ENCODE peak calls at places on chromosomes 4 and X, in five cellular contexts. One of them, this sample, is unnamed.

GRCh38 chr4:1192493-1193205 is 20.3 kb upstream of the SPON2 start:
- DNase-seq in pancreas: peak; percentile 63
- DNase-seq in psoas muscle: peak; percentile 23
- DNase-seq in RWPE2: peak; percentile 49
- DNase-seq in lung: no peak
- DNase-seq in this sample: peak; percentile 44

GRCh38 chrX:151458824-151459223 is 61.8 kb downstream of the VMA21 start:
- DNase-seq in RWPE2: no peak
- DNase-seq in psoas muscle: no peak
- DNase-seq in lung: no peak
- DNase-seq in pancreas: no peak
- DNase-seq in this sample: no peak

GRCh38 chr4:1171306-1172227 is 816 bp downstream of the SPON2 start:
- DNase-seq in lung: no peak
- DNase-seq in RWPE2: peak; percentile 60
- DNase-seq in pancreas: peak; percentile 67
- DNase-seq in psoas muscle: peak; percentile 45
- DNase-seq in this sample: no peak

GRCh38 chrX:39854772-39855747 is 242.7 kb downstream of the BCOR start:
- DNase-seq in pancreas: no peak
- DNase-seq in lung: no peak
- DNase-seq in psoas muscle: no peak
- DNase-seq in RWPE2: no peak
- DNase-seq in this sample: no peak

GRCh38 chrX:43975747-43976146 is 2.6 kb upstream of the NDP start:
- DNase-seq in pancreas: no peak
- DNase-seq in psoas muscle: no peak
- DNase-seq in RWPE2: no peak
- DNase-seq in lung: no peak
- DNase-seq in this sample: no peak

GRCh38 chr4:57418133-57418532 is 307.9 kb upstream of the IGFBP7 start:
- DNase-seq in RWPE2: no peak
- DNase-seq in pancreas: no peak
- DNase-seq in lung: no peak
- DNase-seq in psoas muscle: no peak
- DNase-seq in this sample: no peak

GRCh38 chr4:108006361-108006760 is 16.7 kb downstream of the HADH start:
- DNase-seq in lung: no peak
- DNase-seq in RWPE2: no peak
- DNase-seq in psoas muscle: no peak
- DNase-seq in pancreas: no peak
- DNase-seq in this sample: no peak

GRCh38 chrX:148309413-148309812 is 191.0 kb upstream of the AFF2 start:
- DNase-seq in lung: no peak
- DNase-seq in pancreas: no peak
- DNase-seq in RWPE2: no peak
- DNase-seq in psoas muscle: no peak
- DNase-seq in this sample: no peak

GRCh38 chr4:1601852-1602525 is 82.1 kb downstream of the FAM53A start:
- DNase-seq in psoas muscle: no peak
- DNase-seq in RWPE2: no peak
- DNase-seq in lung: no peak
- DNase-seq in pancreas: peak; percentile 33
- DNase-seq in this sample: no peak

GRCh38 chrX:83845397-83845796 is 15.5 kb upstream of the CYLC1 start:
- DNase-seq in lung: no peak
- DNase-seq in RWPE2: no peak
- DNase-seq in psoas muscle: no peak
- DNase-seq in pancreas: no peak
- DNase-seq in this sample: no peak

GRCh38 chr4:39730067-39730466 is 32.1 kb downstream of the UBE2K start:
- DNase-seq in lung: peak; percentile 58
- DNase-seq in psoas muscle: no peak
- DNase-seq in pancreas: no peak
- DNase-seq in RWPE2: no peak
- DNase-seq in this sample: no peak

GRCh38 chr4:125368684-125369083 is 53.9 kb downstream of the FAT4 start:
- DNase-seq in lung: no peak
- DNase-seq in RWPE2: no peak
- DNase-seq in psoas muscle: no peak
- DNase-seq in pancreas: no peak
- DNase-seq in this sample: no peak

GRCh38 chr4:108144451-108144850 is 24.3 kb downstream of the LEF1 start:
- DNase-seq in pancreas: no peak
- DNase-seq in lung: no peak
- DNase-seq in RWPE2: no peak
- DNase-seq in psoas muscle: no peak
- DNase-seq in this sample: no peak

GRCh38 chrX:136159615-136160025 is 12.3 kb downstream of the FHL1 start:
- DNase-seq in psoas muscle: no peak
- DNase-seq in RWPE2: no peak
- DNase-seq in lung: no peak
- DNase-seq in pancreas: no peak
- DNase-seq in this sample: no peak

GRCh38 chr4:1855334-1856070 is 454 bp downstream of the LETM1 start:
- DNase-seq in pancreas: no peak
- DNase-seq in RWPE2: no peak
- DNase-seq in lung: peak; percentile 45
- DNase-seq in psoas muscle: peak; percentile 47
- DNase-seq in this sample: peak; percentile 42

GRCh38 chr4:77360451-77360850 is 203.4 kb downstream of the CCNG2 start:
- DNase-seq in RWPE2: no peak
- DNase-seq in lung: no peak
- DNase-seq in psoas muscle: no peak
- DNase-seq in pancreas: no peak
- DNase-seq in this sample: no peak

GRCh38 chr4:116824172-116824571 is 261.2 kb downstream of the TRAM1L1 start:
- DNase-seq in psoas muscle: no peak
- DNase-seq in pancreas: no peak
- DNase-seq in RWPE2: no peak
- DNase-seq in lung: no peak
- DNase-seq in this sample: no peak

DNA sequence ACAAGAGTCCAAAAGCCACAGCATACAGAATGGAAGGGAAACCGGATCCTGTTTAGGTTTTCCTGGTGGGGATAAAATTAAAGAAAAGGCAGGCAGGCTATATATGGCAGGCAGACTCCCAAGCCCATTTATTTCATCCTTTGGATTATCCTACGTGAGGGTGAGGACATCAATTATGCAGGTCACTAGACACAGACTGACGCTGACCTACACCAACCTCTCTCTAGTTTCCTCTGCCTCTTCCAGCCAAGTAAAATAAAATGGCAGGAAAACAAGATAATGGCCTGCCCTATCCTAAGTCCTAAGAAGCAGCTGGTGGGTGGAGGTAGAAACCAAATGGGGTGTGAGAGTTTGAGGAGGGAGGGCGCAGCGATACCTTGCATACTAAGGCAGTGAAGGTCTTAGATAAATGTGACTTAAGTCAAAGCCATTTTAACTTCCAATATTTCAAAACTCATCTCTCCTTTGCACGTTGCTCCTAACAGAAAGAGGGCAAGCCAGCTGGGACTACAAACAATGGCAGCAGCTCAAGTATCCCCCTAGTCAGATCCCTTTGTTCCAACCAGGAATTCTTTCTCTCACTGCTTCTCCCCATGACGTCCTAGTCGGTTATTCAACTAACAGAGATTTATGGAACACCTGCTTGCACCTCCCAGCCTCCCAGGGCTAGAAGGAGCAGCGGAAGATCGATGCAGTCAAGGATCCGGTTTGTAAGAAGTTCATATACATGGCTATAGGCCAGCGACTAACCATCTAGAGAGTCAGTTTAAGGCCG is 72.8 kb downstream of the IRF2 start:
- DNase-seq in psoas muscle: no peak
- DNase-seq in RWPE2: no peak
- DNase-seq in lung: no peak
- DNase-seq in pancreas: no peak
- DNase-seq in this sample: no peak
- H3K27ac ChIP-seq in psoas muscle: peak overlapping the region; percentile 84
- H3K27ac ChIP-seq in RWPE2: peak overlapping the region; percentile 75
- H3K27ac ChIP-seq in lung: no peak overlapping the region
- H3K27ac ChIP-seq in pancreas: no peak overlapping the region
- H3K27ac ChIP-seq in this sample: no peak overlapping the region

GRCh38 chr4:8198906-8199593 is at the start of gene SH3TC1:
- DNase-seq in RWPE2: peak; percentile 93
- DNase-seq in lung: peak; percentile 90
- DNase-seq in psoas muscle: peak; percentile 88
- DNase-seq in pancreas: peak; percentile 93
- DNase-seq in this sample: peak; percentile 66

GRCh38 chr4:8199594-8200301 is 658 bp downstream of the SH3TC1 start:
- DNase-seq in psoas muscle: no peak
- DNase-seq in lung: no peak
- DNase-seq in RWPE2: no peak
- DNase-seq in pancreas: peak; percentile 75
- DNase-seq in this sample: no peak

GRCh38 chr4:8197521-8197920 is 1.6 kb upstream of the SH3TC1 start:
- DNase-seq in pancreas: no peak
- DNase-seq in lung: no peak
- DNase-seq in psoas muscle: no peak
- DNase-seq in RWPE2: no peak
- DNase-seq in this sample: no peak

GRCh38 chr4:8200302-8200975 is 1.3 kb downstream of the SH3TC1 start:
- DNase-seq in lung: peak; percentile 67
- DNase-seq in RWPE2: peak; percentile 77
- DNase-seq in pancreas: no peak
- DNase-seq in psoas muscle: peak; percentile 68
- DNase-seq in this sample: no peak

DNA sequence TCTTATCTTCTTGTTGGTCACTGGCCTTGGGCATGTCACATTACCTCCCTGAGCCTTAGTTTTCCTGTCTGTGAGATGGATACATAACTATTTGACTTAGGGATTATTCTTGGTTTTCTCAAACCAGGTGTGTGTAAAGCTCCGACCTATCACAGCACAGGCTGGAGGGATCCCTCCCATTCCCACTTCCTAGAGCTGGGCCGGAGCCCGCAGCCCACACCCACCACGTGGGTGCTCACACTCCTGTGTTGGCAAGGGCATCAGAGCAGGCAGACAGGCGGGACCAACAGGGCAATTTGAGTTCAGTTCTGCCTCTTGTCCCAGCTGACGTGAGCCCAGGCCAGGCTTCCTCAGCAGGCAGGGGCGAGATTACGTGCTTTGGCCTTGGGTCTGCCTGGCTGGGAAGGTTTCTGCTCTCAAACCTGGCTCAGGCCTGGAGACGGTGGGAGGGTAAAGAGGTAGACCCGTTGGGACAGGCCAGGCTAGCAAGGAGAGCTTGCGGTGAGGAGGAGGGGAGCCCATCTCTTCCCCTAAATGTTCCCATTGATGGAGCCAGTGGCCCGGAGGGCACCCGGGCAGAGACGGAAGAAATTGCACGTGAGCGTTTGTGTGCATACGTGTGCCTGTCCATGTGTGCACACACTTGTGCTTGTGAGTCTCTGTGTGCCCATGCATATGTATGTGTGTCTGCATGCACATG is 734 bp upstream of the SH3TC1 start:
- DNase-seq in lung: no peak
- DNase-seq in pancreas: peak; percentile 73
- DNase-seq in psoas muscle: no peak
- DNase-seq in RWPE2: no peak
- DNase-seq in this sample: no peak
- H3K4me1 ChIP-seq in lung: peaks cover 40% of the 10 kb centered on the region
- H3K4me1 ChIP-seq in pancreas: peaks cover 37% of the 10 kb centered on the region
- H3K4me1 ChIP-seq in psoas muscle: peaks cover 5% of the 10 kb centered on the region
- H3K4me1 ChIP-seq in RWPE2: peaks cover 22% of the 10 kb centered on the region
- H3K4me1 ChIP-seq in this sample: peaks cover 8% of the 10 kb centered on the region

DNA sequence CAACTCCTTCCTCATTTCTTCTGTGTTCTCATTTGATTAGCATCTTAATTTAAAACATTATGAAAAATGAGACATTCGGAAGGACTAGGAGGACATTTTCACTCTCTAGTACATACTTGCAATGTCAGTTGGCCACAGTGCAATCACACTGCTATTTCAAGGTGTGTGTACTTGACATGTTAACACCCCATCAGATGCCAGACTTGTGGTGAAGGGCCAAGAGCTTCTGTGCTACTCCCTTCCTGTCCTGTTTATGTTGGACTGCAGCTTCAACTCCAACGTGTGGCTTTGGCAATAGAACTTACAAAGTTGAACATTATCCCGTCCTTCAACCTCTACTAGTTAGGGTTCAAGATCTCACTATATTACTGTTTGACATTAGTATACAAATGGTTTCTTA is 221.0 kb downstream of the PALLD start:
- DNase-seq in pancreas: no peak
- DNase-seq in lung: no peak
- DNase-seq in psoas muscle: no peak
- DNase-seq in RWPE2: no peak
- DNase-seq in this sample: no peak
- H3K27ac ChIP-seq in pancreas: no peak overlapping the region
- H3K27ac ChIP-seq in lung: peak overlapping the region; percentile 74
- H3K27ac ChIP-seq in psoas muscle: peak overlapping the region; percentile 2
- H3K27ac ChIP-seq in RWPE2: no peak overlapping the region
- H3K27ac ChIP-seq in this sample: peak overlapping the region; percentile 75

GRCh38 chrX:3195845-3196244 is 150.6 kb downstream of the MXRA5 start:
- DNase-seq in pancreas: no peak
- DNase-seq in RWPE2: no peak
- DNase-seq in psoas muscle: no peak
- DNase-seq in lung: no peak
- DNase-seq in this sample: no peak
- H3K4me1 ChIP-seq in pancreas: no peaks in the 10 kb centered on the region
- H3K4me1 ChIP-seq in RWPE2: no peaks in the 10 kb centered on the region
- H3K4me1 ChIP-seq in psoas muscle: no peaks in the 10 kb centered on the region
- H3K4me1 ChIP-seq in lung: no peaks in the 10 kb centered on the region
- H3K4me1 ChIP-seq in this sample: no peaks in the 10 kb centered on the region

DNA sequence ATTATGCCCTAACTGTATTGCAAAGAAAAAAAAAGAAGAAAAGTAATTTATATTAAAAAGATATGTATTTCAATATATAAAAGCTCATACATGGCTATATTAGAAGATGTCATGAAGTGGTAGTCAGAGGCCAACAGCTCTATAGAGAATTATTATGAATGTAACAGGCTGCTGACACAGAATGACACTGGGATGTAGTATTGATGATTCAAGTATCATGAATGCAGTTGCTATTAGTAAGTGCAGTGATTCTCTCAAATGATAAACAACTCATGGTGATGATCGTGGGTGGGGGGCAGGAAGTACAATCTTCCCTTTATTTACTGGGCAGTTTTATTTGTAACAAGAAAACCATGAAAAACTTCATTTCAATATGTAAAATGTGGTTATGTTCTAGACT is 124.6 kb downstream of the COL4A6 start:
- DNase-seq in psoas muscle: no peak
- DNase-seq in lung: no peak
- DNase-seq in RWPE2: no peak
- DNase-seq in pancreas: no peak
- DNase-seq in this sample: no peak
- H3K27ac ChIP-seq in psoas muscle: no peak overlapping the region
- H3K27ac ChIP-seq in lung: no peak overlapping the region
- H3K27ac ChIP-seq in RWPE2: peak overlapping the region; percentile 83
- H3K27ac ChIP-seq in pancreas: no peak overlapping the region
- H3K27ac ChIP-seq in this sample: no peak overlapping the region

GRCh38 chr4:139222215-139222614 is 45.2 kb upstream of the ELF2 start:
- DNase-seq in lung: no peak
- DNase-seq in psoas muscle: no peak
- DNase-seq in RWPE2: no peak
- DNase-seq in pancreas: no peak
- DNase-seq in this sample: no peak
- H3K4me1 ChIP-seq in lung: no peaks in the 10 kb centered on the region
- H3K4me1 ChIP-seq in psoas muscle: no peaks in the 10 kb centered on the region
- H3K4me1 ChIP-seq in RWPE2: peaks cover 3% of the 10 kb centered on the region
- H3K4me1 ChIP-seq in pancreas: no peaks in the 10 kb centered on the region
- H3K4me1 ChIP-seq in this sample: no peaks in the 10 kb centered on the region